ENCODE peak calls at places on chromosomes 11 and 22, in four cellular contexts. One of them, this sample, is unnamed.
A peak's percentile ranks its signal among the peaks of the same experiment; 100 is the strongest.

GRCh38 chr11:112962854-112963367 is 1.7 kb downstream of the NCAM1 start:
- DNase-seq in adrenal gland: peak; percentile 79
- DNase-seq in upper lobe of left lung: no peak
- DNase-seq in gastrocnemius medialis: peak; percentile 30
- DNase-seq in this sample: no peak

GRCh38 chr22:36922097-36922608 is 8.7 kb downstream of the CSF2RB start:
- DNase-seq in adrenal gland: no peak
- DNase-seq in upper lobe of left lung: no peak
- DNase-seq in gastrocnemius medialis: no peak
- DNase-seq in this sample: no peak

GRCh38 chr22:38347181-38347943 is 30.1 kb upstream of the CSNK1E start:
- DNase-seq in adrenal gland: no peak
- DNase-seq in upper lobe of left lung: no peak
- DNase-seq in gastrocnemius medialis: no peak
- DNase-seq in this sample: no peak

GRCh38 chr11:94417386-94417987 is 16.3 kb upstream of the GPR83 start:
- DNase-seq in adrenal gland: no peak
- DNase-seq in upper lobe of left lung: no peak
- DNase-seq in gastrocnemius medialis: no peak
- DNase-seq in this sample: no peak

GRCh38 chr11:69394902-69395690 is 86.4 kb upstream of the LINC01488 start:
- DNase-seq in adrenal gland: no peak
- DNase-seq in upper lobe of left lung: no peak
- DNase-seq in gastrocnemius medialis: no peak
- DNase-seq in this sample: no peak

GRCh38 chr22:44143117-44143495 is 37.6 kb upstream of the PARVG start:
- DNase-seq in adrenal gland: no peak
- DNase-seq in upper lobe of left lung: no peak
- DNase-seq in gastrocnemius medialis: no peak
- DNase-seq in this sample: no peak

GRCh38 chr11:12087075-12087775 is 23.2 kb upstream of the MICAL2 start:
- DNase-seq in adrenal gland: no peak
- DNase-seq in upper lobe of left lung: peak; percentile 78
- DNase-seq in gastrocnemius medialis: no peak
- DNase-seq in this sample: no peak

GRCh38 chr11:93622043-93622442 is 39.4 kb upstream of the CEP295 start:
- DNase-seq in adrenal gland: no peak
- DNase-seq in upper lobe of left lung: no peak
- DNase-seq in gastrocnemius medialis: no peak
- DNase-seq in this sample: no peak

GRCh38 chr11:64935634-64936081 is at the start of gene GPHA2:
- DNase-seq in adrenal gland: no peak
- DNase-seq in upper lobe of left lung: no peak
- DNase-seq in gastrocnemius medialis: no peak
- DNase-seq in this sample: no peak

GRCh38 chr11:9562716-9563115 is 10.8 kb upstream of the WEE1 start:
- DNase-seq in adrenal gland: no peak
- DNase-seq in upper lobe of left lung: no peak
- DNase-seq in gastrocnemius medialis: no peak
- DNase-seq in this sample: no peak

GRCh38 chr11:65210361-65210731 is 28.6 kb downstream of the CAPN1 start:
- DNase-seq in adrenal gland: no peak
- DNase-seq in upper lobe of left lung: no peak
- DNase-seq in gastrocnemius medialis: no peak
- DNase-seq in this sample: no peak

GRCh38 chr11:61967177-61967923 is at the start of gene FTH1:
- DNase-seq in adrenal gland: peak; percentile 92
- DNase-seq in upper lobe of left lung: peak; percentile 93
- DNase-seq in gastrocnemius medialis: peak; percentile 89
- DNase-seq in this sample: peak; percentile 62

GRCh38 chr11:61968758-61969390 is 1.4 kb upstream of the FTH1 start:
- DNase-seq in adrenal gland: peak; percentile 15
- DNase-seq in upper lobe of left lung: no peak
- DNase-seq in gastrocnemius medialis: no peak
- DNase-seq in this sample: no peak

GRCh38 chr11:61966673-61967176 is 709 bp downstream of the FTH1 start:
- DNase-seq in adrenal gland: peak; percentile 47
- DNase-seq in upper lobe of left lung: no peak
- DNase-seq in gastrocnemius medialis: no peak
- DNase-seq in this sample: no peak

GRCh38 chr11:61969391-61969758 is 1.9 kb upstream of the FTH1 start:
- DNase-seq in adrenal gland: no peak
- DNase-seq in upper lobe of left lung: no peak
- DNase-seq in gastrocnemius medialis: no peak
- DNase-seq in this sample: no peak

GRCh38 chr11:61967924-61968757 is 707 bp upstream of the FTH1 start:
- DNase-seq in adrenal gland: peak; percentile 53
- DNase-seq in upper lobe of left lung: no peak
- DNase-seq in gastrocnemius medialis: no peak
- DNase-seq in this sample: no peak
- TF ChIP-seq POLR2A in adrenal gland: no peak
- TF ChIP-seq POLR2A in upper lobe of left lung: peak; percentile 15
- TF ChIP-seq POLR2A in gastrocnemius medialis: no peak
- TF ChIP-seq POLR2A in this sample: no peak

GRCh38 chr22:42887523-42888507 is 30.7 kb upstream of the ARFGAP3 start:
- DNase-seq in adrenal gland: no peak
- DNase-seq in upper lobe of left lung: peak; percentile 69
- DNase-seq in gastrocnemius medialis: no peak
- DNase-seq in this sample: no peak
- H3K4me3 ChIP-seq in adrenal gland: no peak overlapping the region
- H3K4me3 ChIP-seq in upper lobe of left lung: no peak overlapping the region
- H3K4me3 ChIP-seq in gastrocnemius medialis: no peak overlapping the region
- H3K4me3 ChIP-seq in this sample: no peak overlapping the region

GRCh38 chr22:39360674-39361413 is 11.1 kb downstream of the SYNGR1 start:
- DNase-seq in adrenal gland: no peak
- DNase-seq in upper lobe of left lung: no peak
- DNase-seq in gastrocnemius medialis: no peak
- DNase-seq in this sample: no peak
- H3K27ac ChIP-seq in adrenal gland: no peak overlapping the region
- H3K27ac ChIP-seq in upper lobe of left lung: no peak overlapping the region
- H3K27ac ChIP-seq in gastrocnemius medialis: no peak overlapping the region
- H3K27ac ChIP-seq in this sample: peak overlapping the region; percentile 91

GRCh38 chr11:110069158-110069737 is 23.9 kb upstream of the ZC3H12C start:
- DNase-seq in adrenal gland: peak; percentile 52
- DNase-seq in upper lobe of left lung: peak; percentile 66
- DNase-seq in gastrocnemius medialis: peak; percentile 70
- DNase-seq in this sample: no peak
- TF ChIP-seq POLR2A in adrenal gland: no peak
- TF ChIP-seq POLR2A in upper lobe of left lung: no peak
- TF ChIP-seq POLR2A in gastrocnemius medialis: no peak
- TF ChIP-seq POLR2A in this sample: no peak